ENCODE peak calls at places on chromosomes 11 and 22, in ten cellular contexts. K is cardiac muscle cell, V is Peyer's patch, N is mucosa of descending colon, L is IMR-90, D is breast epithelium, E is psoas muscle, F is fibroblast of villous mesenchyme, Z is astrocyte of the spinal cord, O is brain microvascular endothelial cell. T is an unnamed sample.

GRCh38 chr11:27397619-27398412 is 34.8 kb upstream of the CCDC34 start:
- DNase-seq in F (no peak), V (no peak), D (no peak), L (no peak), Z (no peak), E (no peak), N (no peak), O (no peak), K (no peak), T (no peak)

GRCh38 chr11:68158580-68158979 is 37.4 kb upstream of the CHKA start:
- DNase-seq in F (no peak), K (no peak), N (no peak), Z (no peak), V (no peak), L (no peak), E (no peak), D (no peak), O (no peak), T (no peak)

GRCh38 chr11:441418-442274 is at the start of gene ANO9:
- DNase-seq in L (no peak), F (no peak), N (peak), V (peak), K (peak), O (no peak), D (peak), E (peak), Z (no peak), T (peak)

GRCh38 chr11:43367382-43368178 is 8.9 kb downstream of the TTC17 start:
- DNase-seq in V (no peak), N (no peak), Z (no peak), L (peak), E (no peak), K (no peak), F (peak), O (no peak), D (no peak), T (peak)

GRCh38 chr11:111299111-111300026 is 1.0 kb downstream of the POU2AF3 start:
- DNase-seq in D (no peak), K (peak), N (peak), Z (peak), E (peak), O (peak), F (peak), L (peak), V (peak), T (peak)

GRCh38 chr11:77374611-77375031 is 73.1 kb upstream of the GDPD4 start:
- DNase-seq in Z (peak), E (no peak), O (peak), D (no peak), K (no peak), V (peak), N (no peak), F (no peak), L (peak), T (no peak)

GRCh38 chr11:16812274-16812673 is 73.8 kb downstream of the C11orf58 start:
- DNase-seq in L (no peak), N (no peak), Z (peak), F (no peak), K (no peak), D (no peak), V (no peak), E (no peak), O (no peak), T (no peak)

GRCh38 chr11:44301856-44302231 is 8.1 kb downstream of the ALX4 start:
- DNase-seq in O (peak), E (no peak), D (no peak), L (no peak), F (no peak), V (no peak), N (no peak), K (no peak), Z (no peak), T (no peak)

GRCh38 chr11:27011560-27012253 is 17.8 kb downstream of the FIBIN start:
- DNase-seq in N (no peak), L (no peak), F (no peak), Z (no peak), O (no peak), D (no peak), E (no peak), K (no peak), V (no peak), T (no peak)

GRCh38 chr11:92915551-92915950 is 53.9 kb upstream of the MTNR1B start:
- DNase-seq in V (no peak), N (peak), K (no peak), O (no peak), D (no peak), F (no peak), Z (no peak), L (no peak), E (peak), T (no peak)

GRCh38 chr22:39290248-39290720 is 29.1 kb downstream of the RPL3 start:
- DNase-seq in O (no peak), F (no peak), L (no peak), N (no peak), V (no peak), K (no peak), D (no peak), E (no peak), Z (no peak), T (no peak)

GRCh38 chr11:111435046-111435698 is 56.1 kb upstream of the POU2AF1 start:
- DNase-seq in O (no peak), E (no peak), F (no peak), K (no peak), L (no peak), V (no peak), N (no peak), Z (no peak), D (no peak), T (no peak)

GRCh38 chr11:380491-380890 is 11.2 kb downstream of the B4GALNT4 start:
- DNase-seq in L (no peak), F (no peak), V (no peak), N (no peak), E (no peak), O (no peak), Z (no peak), D (no peak), K (no peak), T (no peak)

GRCh38 chr11:100706179-100706578 is 19.1 kb downstream of the ARHGAP42 start:
- DNase-seq in N (no peak), D (no peak), Z (no peak), E (no peak), L (peak), O (no peak), F (no peak), K (no peak), V (no peak), T (peak)

GRCh38 chr11:131624526-131624925 is 254.1 kb downstream of the NTM start:
- DNase-seq in V (no peak), K (no peak), L (peak), Z (peak), E (no peak), O (no peak), N (no peak), F (no peak), D (no peak), T (no peak)

GRCh38 chr11:44842219-44842618 is 108.5 kb downstream of the TP53I11 start:
- DNase-seq in Z (peak), O (peak), D (no peak), K (no peak), V (no peak), N (no peak), L (peak), E (no peak), F (peak), T (no peak)

GRCh38 chr11:23284626-23285025 is 424.4 kb upstream of the CCDC179 start:
- DNase-seq in E (no peak), F (peak), K (no peak), D (no peak), N (no peak), V (no peak), Z (peak), O (no peak), L (peak), T (no peak)

GRCh38 chr22:39306456-39307361 is 12.7 kb downstream of the RPL3 start:
- DNase-seq in F (no peak), K (peak), D (no peak), Z (no peak), N (no peak), L (no peak), V (peak), O (no peak), E (no peak), T (peak)

GRCh38 chr11:77672276-77672675 is 34.7 kb upstream of the CLNS1A start:
- DNase-seq in V (peak), K (no peak), Z (peak), D (no peak), F (peak), N (no peak), E (no peak), O (peak), L (peak), T (no peak)

GRCh38 chr22:44570476-44571445 is 72.7 kb upstream of the RTL6 start:
- DNase-seq in N (peak), D (no peak), Z (no peak), E (peak), O (no peak), L (no peak), V (peak), K (peak), F (no peak), T (no peak)

DNA sequence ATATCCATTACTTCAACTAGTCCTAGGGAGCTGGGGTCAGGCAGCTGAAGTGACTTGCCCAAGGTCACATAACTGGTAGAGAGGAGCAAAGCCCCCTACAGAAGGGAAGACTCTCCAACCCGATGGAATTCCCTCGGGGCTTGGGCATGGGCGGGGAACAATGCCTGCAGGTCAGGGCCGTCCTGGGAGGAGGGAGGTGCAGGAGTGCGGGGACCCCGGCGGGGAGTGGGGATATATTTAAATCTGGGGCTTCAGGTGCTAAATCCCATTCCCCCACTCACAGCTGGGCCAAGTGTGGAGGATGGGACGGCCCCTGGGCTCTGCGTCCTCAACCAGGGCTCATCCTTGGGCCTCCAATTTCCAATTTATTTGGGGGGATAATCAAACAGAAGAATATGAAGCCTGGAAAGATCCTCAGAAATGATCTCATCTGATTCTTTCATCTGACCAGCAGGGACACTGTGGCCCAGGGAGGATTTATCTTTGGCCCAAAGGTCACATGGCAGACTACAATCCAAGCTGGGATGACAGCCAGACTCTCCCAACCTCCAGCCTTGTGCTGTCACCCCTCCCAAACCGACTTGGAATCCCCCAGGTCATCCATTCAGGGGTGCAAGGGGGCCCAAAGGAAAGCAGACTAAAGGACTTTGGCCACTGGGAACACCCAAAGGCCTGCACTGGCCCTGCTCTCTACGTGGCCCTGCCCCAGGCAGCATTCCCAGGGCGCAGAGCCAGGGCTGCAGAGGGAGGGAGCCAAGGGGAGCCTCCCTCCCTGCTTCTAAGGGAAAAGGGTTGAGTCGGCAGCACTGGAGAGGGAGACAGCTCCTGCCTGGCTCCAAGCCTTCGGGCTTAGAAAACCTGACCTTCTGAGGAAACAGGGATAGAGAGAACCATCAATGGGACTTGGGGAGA is 8.7 kb upstream of the C1QTNF6 start:
- DNase-seq in O (no peak), K (peak), V (peak), Z (peak), N (peak), L (peak), D (peak), E (peak), F (peak), T (no peak)
- TF ChIP-seq CTCF in O (peak), K (no peak), V (peak), Z (no peak), N (no peak), L (peak), D (peak), E (peak), F (no peak), T (no peak)

GRCh38 chr11:128164090-128164741 is 423.1 kb downstream of the ETS1 start:
- DNase-seq in Z (no peak), E (no peak), F (no peak), O (no peak), V (no peak), L (no peak), N (no peak), K (no peak), D (no peak), T (no peak)
- H3K4me3 ChIP-seq in Z (no peak), E (no peak), F (no peak), O (no peak), V (no peak), L (no peak), N (no peak), K (no peak), D (no peak), T (no peak)

GRCh38 chr11:64360403-64360980 is 1.5 kb downstream of the RPS6KA4 start:
- DNase-seq in D (no peak), F (no peak), E (no peak), L (no peak), N (no peak), V (no peak), Z (no peak), K (no peak), O (no peak), T (no peak)
- TF ChIP-seq CTCF in D (no peak), F (no peak), E (no peak), L (no peak), N (no peak), V (no peak), Z (no peak), K (no peak), O (no peak), T (no peak)

GRCh38 chr22:33895444-33895843 is 24.8 kb downstream of the LARGE1 start:
- DNase-seq in Z (no peak), V (no peak), F (no peak), O (no peak), N (no peak), E (no peak), D (no peak), L (no peak), K (no peak), T (peak)

GRCh38 chr22:33897621-33897910 is 22.7 kb downstream of the LARGE1 start:
- DNase-seq in L (no peak), F (no peak), D (no peak), V (no peak), N (no peak), O (no peak), E (no peak), Z (no peak), K (no peak), T (no peak)

GRCh38 chr22:33896154-33896800 is 24.0 kb downstream of the LARGE1 start:
- DNase-seq in N (no peak), F (no peak), O (no peak), D (no peak), V (peak), E (no peak), K (no peak), L (no peak), Z (no peak), T (peak)

GRCh38 chr22:33898121-33898520 is 22.2 kb downstream of the LARGE1 start:
- DNase-seq in E (no peak), N (no peak), L (no peak), D (no peak), Z (no peak), F (no peak), K (no peak), V (no peak), O (no peak), T (no peak)

GRCh38 chr22:33896801-33897620 is 23.3 kb downstream of the LARGE1 start:
- DNase-seq in N (no peak), V (no peak), L (peak), Z (no peak), D (no peak), K (peak), O (no peak), F (peak), E (no peak), T (peak)
- H3K4me3 ChIP-seq in N (no peak), V (no peak), L (no peak), Z (no peak), D (no peak), K (no peak), O (no peak), F (no peak), E (no peak), T (peak)